ENCODE peak calls at places on chromosomes 5 and 9, in six cellular contexts. One of them, this sample, is unnamed.

GRCh38 chr9:75866273-75866871 is 24.1 kb upstream of the PCSK5 start:
- DNase-seq in amniotic stem cell: peak
- DNase-seq in naive B cell: no peak
- DNase-seq in stomach: peak
- DNase-seq in BJ: no peak
- DNase-seq in activated effector memory CD4-positive, alpha-beta T cell treated with Interleukin-2 at 50 U/mL for 16 hours: no peak
- DNase-seq in this sample: no peak

GRCh38 chr5:139393497-139394122 is 1.3 kb downstream of the PROB1 start:
- DNase-seq in amniotic stem cell: no peak
- DNase-seq in naive B cell: no peak
- DNase-seq in stomach: no peak
- DNase-seq in BJ: no peak
- DNase-seq in activated effector memory CD4-positive, alpha-beta T cell treated with Interleukin-2 at 50 U/mL for 16 hours: no peak
- DNase-seq in this sample: no peak

GRCh38 chr5:168327994-168328393 is 36.5 kb downstream of the WWC1 start:
- DNase-seq in amniotic stem cell: no peak
- DNase-seq in naive B cell: no peak
- DNase-seq in stomach: no peak
- DNase-seq in BJ: no peak
- DNase-seq in activated effector memory CD4-positive, alpha-beta T cell treated with Interleukin-2 at 50 U/mL for 16 hours: no peak
- DNase-seq in this sample: no peak

GRCh38 chr5:83255268-83255667 is 177.9 kb downstream of the XRCC4 start:
- DNase-seq in amniotic stem cell: no peak
- DNase-seq in naive B cell: no peak
- DNase-seq in stomach: no peak
- DNase-seq in BJ: peak
- DNase-seq in activated effector memory CD4-positive, alpha-beta T cell treated with Interleukin-2 at 50 U/mL for 16 hours: no peak
- DNase-seq in this sample: no peak

GRCh38 chr9:37262410-37262809 is 142.0 kb downstream of the ZCCHC7 start:
- DNase-seq in amniotic stem cell: no peak
- DNase-seq in naive B cell: no peak
- DNase-seq in stomach: no peak
- DNase-seq in BJ: no peak
- DNase-seq in activated effector memory CD4-positive, alpha-beta T cell treated with Interleukin-2 at 50 U/mL for 16 hours: no peak
- DNase-seq in this sample: no peak

GRCh38 chr9:134708672-134709038 is 67.1 kb downstream of the COL5A1 start:
- DNase-seq in amniotic stem cell: no peak
- DNase-seq in naive B cell: no peak
- DNase-seq in stomach: no peak
- DNase-seq in BJ: no peak
- DNase-seq in activated effector memory CD4-positive, alpha-beta T cell treated with Interleukin-2 at 50 U/mL for 16 hours: no peak
- DNase-seq in this sample: no peak

GRCh38 chr9:34211395-34211794 is 32.6 kb downstream of the UBAP1 start:
- DNase-seq in amniotic stem cell: no peak
- DNase-seq in naive B cell: no peak
- DNase-seq in stomach: no peak
- DNase-seq in BJ: no peak
- DNase-seq in activated effector memory CD4-positive, alpha-beta T cell treated with Interleukin-2 at 50 U/mL for 16 hours: no peak
- DNase-seq in this sample: no peak

GRCh38 chr9:105911104-105911911 is 217.0 kb downstream of the TMEM38B start:
- DNase-seq in amniotic stem cell: no peak
- DNase-seq in naive B cell: no peak
- DNase-seq in stomach: no peak
- DNase-seq in BJ: peak
- DNase-seq in activated effector memory CD4-positive, alpha-beta T cell treated with Interleukin-2 at 50 U/mL for 16 hours: no peak
- DNase-seq in this sample: no peak

GRCh38 chr9:32968101-32969011 is 33.1 kb downstream of the APTX start:
- DNase-seq in amniotic stem cell: peak
- DNase-seq in naive B cell: peak
- DNase-seq in stomach: peak
- DNase-seq in BJ: no peak
- DNase-seq in activated effector memory CD4-positive, alpha-beta T cell treated with Interleukin-2 at 50 U/mL for 16 hours: peak
- DNase-seq in this sample: peak

GRCh38 chr9:68507098-68507795 is 33.4 kb downstream of the TMEM252 start:
- DNase-seq in amniotic stem cell: no peak
- DNase-seq in naive B cell: peak
- DNase-seq in stomach: no peak
- DNase-seq in BJ: no peak
- DNase-seq in activated effector memory CD4-positive, alpha-beta T cell treated with Interleukin-2 at 50 U/mL for 16 hours: no peak
- DNase-seq in this sample: no peak

GRCh38 chr5:10556331-10556807 is 7.5 kb upstream of the ANKRD33B start:
- DNase-seq in amniotic stem cell: peak
- DNase-seq in naive B cell: no peak
- DNase-seq in stomach: no peak
- DNase-seq in BJ: no peak
- DNase-seq in activated effector memory CD4-positive, alpha-beta T cell treated with Interleukin-2 at 50 U/mL for 16 hours: no peak
- DNase-seq in this sample: peak

This sample was measured in Panc1.